ENCODE peak calls at places on chromosomes 16 and 17, in eight cellular contexts. R is CD8-positive, alpha-beta memory T cell; Z is heart left ventricle; E is IMR-90; V is heart right ventricle; Y is thoracic aorta; U is Karpas-422; A is iPS DF 6.9. L is an unnamed sample.

GRCh38 chr16:86355538-86355937 is 154.8 kb upstream of the FOXF1 start:
- DNase-seq in A (no peak), Y (no peak), U (no peak), R (no peak), E (peak; percentile 93), V (no peak), Z (no peak), L (no peak)

GRCh38 chr17:82216301-82217119 is 3.9 kb upstream of the CCDC57 start:
- DNase-seq in E (peak; percentile 81), Y (no peak), V (peak; percentile 61), Z (peak; percentile 88), A (no peak), U (no peak), R (peak; percentile 62), L (peak; percentile 64)

GRCh38 chr17:64385187-64386083 is 5.2 kb downstream of the PECAM1 start:
- DNase-seq in Y (peak; percentile 10), A (no peak), Z (peak; percentile 73), R (peak; percentile 72), U (no peak), V (peak; percentile 31), E (peak; percentile 88), L (peak; percentile 54)

GRCh38 chr16:64754279-64754678 is 367.6 kb downstream of the CDH11 start:
- DNase-seq in Z (no peak), V (no peak), E (peak; percentile 28), R (no peak), Y (no peak), A (no peak), U (no peak), L (no peak)

GRCh38 chr17:81295678-81296381 is 723 bp upstream of the SLC38A10 start:
- DNase-seq in E (peak; percentile 33), A (no peak), V (no peak), U (peak; percentile 84), R (peak; percentile 67), Y (no peak), Z (no peak), L (peak; percentile 81)

GRCh38 chr17:34386343-34386924 is 23.4 kb upstream of the CCL1 start:
- DNase-seq in V (no peak), E (no peak), R (no peak), Y (no peak), Z (no peak), U (no peak), A (no peak), L (no peak)

GRCh38 chr16:81410643-81411235 is 33.9 kb upstream of the CMIP start:
- DNase-seq in U (no peak), Z (no peak), R (no peak), E (no peak), V (no peak), Y (no peak), A (no peak), L (no peak)

GRCh38 chr16:31322500-31322899 is 32.5 kb upstream of the ITGAX start:
- DNase-seq in Y (no peak), U (no peak), A (no peak), R (no peak), V (no peak), E (no peak), Z (no peak), L (no peak)

GRCh38 chr17:35214192-35214591 is 20.0 kb upstream of the SLC35G3 start:
- DNase-seq in A (no peak), R (peak; percentile 67), E (no peak), V (no peak), Y (no peak), U (no peak), Z (no peak), L (no peak)

GRCh38 chr16:81541314-81541713 is 96.7 kb downstream of the CMIP start:
- DNase-seq in A (no peak), R (no peak), Z (no peak), Y (no peak), E (no peak), U (no peak), V (no peak), L (no peak)

GRCh38 chr17:76527430-76528111 is 9.9 kb downstream of the CYGB start:
- DNase-seq in U (peak; percentile 50), E (peak; percentile 80), A (no peak), Y (peak; percentile 38), Z (peak; percentile 88), V (peak; percentile 76), R (peak; percentile 74), L (no peak)

GRCh38 chr16:49621240-49622083 is 234.4 kb downstream of the ZNF423 start:
- DNase-seq in U (no peak), V (no peak), Z (no peak), A (no peak), E (no peak), R (no peak), Y (no peak), L (no peak)

GRCh38 chr17:60091109-60091508 is 12.4 kb upstream of the HEATR6 start:
- DNase-seq in Y (no peak), Z (no peak), U (no peak), R (no peak), V (no peak), A (no peak), E (no peak), L (no peak)

GRCh38 chr17:77723071-77723908 is 235.2 kb upstream of the TNRC6C start:
- DNase-seq in R (no peak), U (no peak), V (no peak), Z (no peak), E (no peak), A (no peak), Y (no peak), L (no peak)

GRCh38 chr17:72465191-72466024 is 344.6 kb downstream of the SOX9 start:
- DNase-seq in V (no peak), U (peak; percentile 75), R (no peak), A (no peak), Z (no peak), E (peak; percentile 97), Y (no peak), L (peak; percentile 91)

GRCh38 chr17:8079291-8080207 is 8.0 kb downstream of the ALOX12B start:
- DNase-seq in R (peak; percentile 85), V (peak; percentile 78), U (peak; percentile 95), Z (peak; percentile 86), Y (no peak), A (peak; percentile 47), E (peak; percentile 33), L (peak; percentile 81)

GRCh38 chr17:79800325-79801155 is 3.7 kb upstream of the CBX8 start:
- DNase-seq in Z (no peak), R (no peak), E (peak; percentile 39), Y (no peak), U (peak; percentile 88), V (no peak), A (no peak), L (no peak)

GRCh38 chr16:67544844-67545664 is 16.4 kb downstream of the RIPOR1 start:
- DNase-seq in Y (no peak), Z (no peak), V (no peak), R (no peak), A (no peak), E (no peak), U (no peak), L (no peak)

GRCh38 chr16:67545665-67546024 is 16.7 kb upstream of the CTCF start:
- DNase-seq in E (no peak), A (no peak), U (no peak), V (no peak), Z (no peak), Y (no peak), R (no peak), L (no peak)

GRCh38 chr16:67543036-67543435 is 14.4 kb downstream of the RIPOR1 start:
- DNase-seq in Y (no peak), V (no peak), R (no peak), Z (no peak), U (no peak), A (no peak), E (no peak), L (no peak)

GRCh38 chr16:67543582-67543981 is 15.0 kb downstream of the RIPOR1 start:
- DNase-seq in R (no peak), U (no peak), Z (no peak), V (no peak), A (no peak), Y (no peak), E (no peak), L (no peak)

GRCh38 chr16:67544329-67544841 is 15.8 kb downstream of the RIPOR1 start:
- DNase-seq in R (no peak), V (no peak), Z (no peak), A (no peak), U (no peak), Y (no peak), E (no peak), L (no peak)
- H3K36me3 ChIP-seq in R (no peaks in the 10 kb centered on the region), V (peaks cover 79% of the 10 kb centered on the region), Z (peaks cover 85% of the 10 kb centered on the region), A (no peaks in the 10 kb centered on the region), U (no peaks in the 10 kb centered on the region), Y (peaks cover 64% of the 10 kb centered on the region), E (peaks cover 85% of the 10 kb centered on the region), L (peaks cover 26% of the 10 kb centered on the region)

GRCh38 chr17:50047488-50048126 is 8.3 kb upstream of the ITGA3 start:
- DNase-seq in E (peak; percentile 83), Z (no peak), Y (no peak), U (no peak), A (no peak), V (no peak), R (no peak), L (no peak)

GRCh38 chr17:50046179-50046578 is 9.7 kb upstream of the ITGA3 start:
- DNase-seq in E (no peak), Y (no peak), U (no peak), R (no peak), Z (no peak), A (no peak), V (no peak), L (no peak)

GRCh38 chr17:50048146-50048720 is 7.7 kb upstream of the ITGA3 start:
- DNase-seq in E (no peak), R (no peak), V (no peak), Z (no peak), A (no peak), U (no peak), Y (no peak), L (no peak)

GRCh38 chr17:50046667-50047066 is 9.2 kb upstream of the ITGA3 start:
- DNase-seq in E (no peak), Z (no peak), Y (no peak), V (no peak), R (no peak), A (no peak), U (no peak), L (no peak)

GRCh38 chr17:50047083-50047482 is 8.8 kb upstream of the ITGA3 start:
- DNase-seq in Z (no peak), U (no peak), R (no peak), E (no peak), V (no peak), A (no peak), Y (no peak), L (no peak)
- H3K27ac ChIP-seq in Z (peak overlapping the region; percentile 9), U (no peak overlapping the region), R (no peak overlapping the region), E (peak overlapping the region; percentile 35), V (no peak overlapping the region), A (no peak overlapping the region), Y (peak overlapping the region; percentile 36), L (no peak overlapping the region)

GRCh38 chr17:68441064-68441770 is 16.1 kb downstream of the WIPI1 start:
- DNase-seq in Z (no peak), V (no peak), E (peak; percentile 7), A (no peak), U (peak; percentile 49), Y (no peak), R (no peak), L (no peak)
- H3K36me3 ChIP-seq in Z (peaks cover 74% of the 10 kb centered on the region), V (peaks cover 9% of the 10 kb centered on the region), E (peaks cover 30% of the 10 kb centered on the region), A (no peaks in the 10 kb centered on the region), U (no peaks in the 10 kb centered on the region), Y (peaks cover 5% of the 10 kb centered on the region), R (no peaks in the 10 kb centered on the region), L (no peaks in the 10 kb centered on the region)

DNA sequence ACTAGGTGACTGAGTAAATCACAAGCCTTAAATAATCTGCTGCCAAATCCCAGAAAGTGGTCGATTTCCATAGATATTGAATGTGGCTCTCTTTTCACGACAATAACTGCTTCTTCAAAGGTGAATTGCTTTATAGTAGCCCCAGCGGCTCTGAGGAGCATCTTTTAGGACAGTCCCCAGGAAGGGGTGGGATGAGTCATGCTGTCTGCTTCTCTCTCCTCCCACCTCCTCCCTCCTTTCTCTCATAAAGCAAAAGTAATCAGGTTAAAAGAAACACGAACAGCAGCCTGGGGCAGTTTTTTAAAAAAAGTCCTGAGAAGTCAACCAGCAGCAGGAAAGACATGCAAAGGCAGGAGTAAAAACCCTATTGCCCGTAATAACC is 1.8 kb downstream of the KIAA0513 start:
- DNase-seq in A (no peak), V (no peak), U (no peak), Y (no peak), R (peak; percentile 78), E (peak; percentile 65), Z (no peak), L (peak; percentile 59)
- H3K27ac ChIP-seq in A (no peak overlapping the region), V (peak overlapping the region; percentile 96), U (no peak overlapping the region), Y (no peak overlapping the region), R (peak overlapping the region; percentile 44), E (no peak overlapping the region), Z (peak overlapping the region; percentile 89), L (peak overlapping the region; percentile 83)

L was measured in Peyer's patch.